ENCODE peak calls at places on chromosomes 5 and 9, in nine cellular contexts. One of them, this sample, is unnamed.

GRCh38 chr9:21709464-21710058 is 92.9 kb upstream of the MTAP start:
- DNase-seq in nucleus accumbens: no peak
- DNase-seq in AG08395: peak
- DNase-seq in RCC 7860: peak
- DNase-seq in C1 segment of cervical spinal cord: no peak
- DNase-seq in memory B cell: peak
- DNase-seq in HFF-Myc: peak
- DNase-seq in tibial artery: no peak
- DNase-seq in upper lobe of right lung: no peak
- DNase-seq in this sample: no peak

GRCh38 chr5:862367-863243 is 11.8 kb upstream of the ZDHHC11 start:
- DNase-seq in nucleus accumbens: no peak
- DNase-seq in AG08395: peak
- DNase-seq in RCC 7860: peak
- DNase-seq in C1 segment of cervical spinal cord: no peak
- DNase-seq in memory B cell: no peak
- DNase-seq in HFF-Myc: no peak
- DNase-seq in tibial artery: no peak
- DNase-seq in upper lobe of right lung: no peak
- DNase-seq in this sample: no peak

GRCh38 chr9:129458155-129458661 is 162.7 kb downstream of the C9orf50 start:
- DNase-seq in nucleus accumbens: no peak
- DNase-seq in AG08395: no peak
- DNase-seq in RCC 7860: no peak
- DNase-seq in C1 segment of cervical spinal cord: no peak
- DNase-seq in memory B cell: no peak
- DNase-seq in HFF-Myc: no peak
- DNase-seq in tibial artery: no peak
- DNase-seq in upper lobe of right lung: peak
- DNase-seq in this sample: no peak

GRCh38 chr9:109779711-109780452 is at the start of gene PALM2AKAP2:
- DNase-seq in nucleus accumbens: peak
- DNase-seq in AG08395: peak
- DNase-seq in RCC 7860: no peak
- DNase-seq in C1 segment of cervical spinal cord: no peak
- DNase-seq in memory B cell: no peak
- DNase-seq in HFF-Myc: peak
- DNase-seq in tibial artery: peak
- DNase-seq in upper lobe of right lung: peak
- DNase-seq in this sample: no peak

GRCh38 chr5:135087950-135088349 is 53.9 kb upstream of the PITX1 start:
- DNase-seq in nucleus accumbens: no peak
- DNase-seq in AG08395: no peak
- DNase-seq in RCC 7860: no peak
- DNase-seq in C1 segment of cervical spinal cord: no peak
- DNase-seq in memory B cell: no peak
- DNase-seq in HFF-Myc: no peak
- DNase-seq in tibial artery: peak
- DNase-seq in upper lobe of right lung: no peak
- DNase-seq in this sample: no peak

GRCh38 chr5:79032031-79032711 is 37.3 kb downstream of the DMGDH start:
- DNase-seq in nucleus accumbens: no peak
- DNase-seq in AG08395: no peak
- DNase-seq in RCC 7860: no peak
- DNase-seq in C1 segment of cervical spinal cord: no peak
- DNase-seq in memory B cell: no peak
- DNase-seq in HFF-Myc: no peak
- DNase-seq in tibial artery: no peak
- DNase-seq in upper lobe of right lung: no peak
- DNase-seq in this sample: no peak

GRCh38 chr9:111794837-111795556 is at the start of gene SHOC1:
- DNase-seq in nucleus accumbens: no peak
- DNase-seq in AG08395: no peak
- DNase-seq in RCC 7860: no peak
- DNase-seq in C1 segment of cervical spinal cord: no peak
- DNase-seq in memory B cell: no peak
- DNase-seq in HFF-Myc: no peak
- DNase-seq in tibial artery: no peak
- DNase-seq in upper lobe of right lung: peak
- DNase-seq in this sample: no peak

GRCh38 chr5:89289604-89290003 is 406.6 kb upstream of the MEF2C start:
- DNase-seq in nucleus accumbens: no peak
- DNase-seq in AG08395: peak
- DNase-seq in RCC 7860: no peak
- DNase-seq in C1 segment of cervical spinal cord: no peak
- DNase-seq in memory B cell: no peak
- DNase-seq in HFF-Myc: no peak
- DNase-seq in tibial artery: no peak
- DNase-seq in upper lobe of right lung: no peak
- DNase-seq in this sample: no peak

GRCh38 chr9:133160742-133161541 is 2.8 kb downstream of the GBGT1 start:
- DNase-seq in nucleus accumbens: peak
- DNase-seq in AG08395: peak
- DNase-seq in RCC 7860: peak
- DNase-seq in C1 segment of cervical spinal cord: no peak
- DNase-seq in memory B cell: peak
- DNase-seq in HFF-Myc: peak
- DNase-seq in tibial artery: peak
- DNase-seq in upper lobe of right lung: peak
- DNase-seq in this sample: no peak

GRCh38 chr5:157478726-157479125 is 18.7 kb downstream of the NIPAL4 start:
- DNase-seq in nucleus accumbens: no peak
- DNase-seq in AG08395: no peak
- DNase-seq in RCC 7860: no peak
- DNase-seq in C1 segment of cervical spinal cord: no peak
- DNase-seq in memory B cell: no peak
- DNase-seq in HFF-Myc: no peak
- DNase-seq in tibial artery: no peak
- DNase-seq in upper lobe of right lung: no peak
- DNase-seq in this sample: no peak

GRCh38 chr9:83339435-83339834 is 198.8 kb downstream of the FRMD3 start:
- DNase-seq in nucleus accumbens: no peak
- DNase-seq in AG08395: peak
- DNase-seq in RCC 7860: no peak
- DNase-seq in C1 segment of cervical spinal cord: no peak
- DNase-seq in memory B cell: no peak
- DNase-seq in HFF-Myc: no peak
- DNase-seq in tibial artery: no peak
- DNase-seq in upper lobe of right lung: no peak
- DNase-seq in this sample: no peak

GRCh38 chr5:143142596-143143435 is 260.7 kb downstream of the NR3C1 start:
- DNase-seq in nucleus accumbens: peak
- DNase-seq in AG08395: no peak
- DNase-seq in RCC 7860: no peak
- DNase-seq in C1 segment of cervical spinal cord: no peak
- DNase-seq in memory B cell: no peak
- DNase-seq in HFF-Myc: no peak
- DNase-seq in tibial artery: peak
- DNase-seq in upper lobe of right lung: no peak
- DNase-seq in this sample: no peak

GRCh38 chr5:53361708-53362107 is 118.7 kb upstream of the FST start:
- DNase-seq in nucleus accumbens: no peak
- DNase-seq in AG08395: no peak
- DNase-seq in RCC 7860: no peak
- DNase-seq in C1 segment of cervical spinal cord: no peak
- DNase-seq in memory B cell: no peak
- DNase-seq in HFF-Myc: no peak
- DNase-seq in tibial artery: no peak
- DNase-seq in upper lobe of right lung: no peak
- DNase-seq in this sample: no peak

GRCh38 chr9:98765276-98765675 is 31.1 kb downstream of the ANKS6 start:
- DNase-seq in nucleus accumbens: no peak
- DNase-seq in AG08395: no peak
- DNase-seq in RCC 7860: no peak
- DNase-seq in C1 segment of cervical spinal cord: no peak
- DNase-seq in memory B cell: no peak
- DNase-seq in HFF-Myc: peak
- DNase-seq in tibial artery: no peak
- DNase-seq in upper lobe of right lung: no peak
- DNase-seq in this sample: no peak

GRCh38 chr9:13427587-13427986 is 148.1 kb upstream of the MPDZ start:
- DNase-seq in nucleus accumbens: no peak
- DNase-seq in AG08395: peak
- DNase-seq in RCC 7860: no peak
- DNase-seq in C1 segment of cervical spinal cord: no peak
- DNase-seq in memory B cell: peak
- DNase-seq in HFF-Myc: peak
- DNase-seq in tibial artery: no peak
- DNase-seq in upper lobe of right lung: no peak
- DNase-seq in this sample: peak

This sample was measured in GM04504.